ENCODE peak calls at places on chromosomes 4 and X, in five cellular contexts. E is WTC11, T is body of pancreas, L is NB4, Q is heart right ventricle. B is an unnamed sample.

GRCh38 chrX:46375831-46376230 is 169.4 kb downstream of the ZNF674 start:
- DNase-seq in E (no peak), T (no peak), L (no peak), Q (no peak), B (no peak)

GRCh38 chr4:155066871-155067270 is 141.6 kb upstream of the NPY2R start:
- DNase-seq in E (no peak), T (no peak), L (no peak), Q (no peak), B (no peak)

GRCh38 chr4:99720206-99720605 is 62.6 kb upstream of the C4orf54 start:
- DNase-seq in E (no peak), T (no peak), L (no peak), Q (no peak), B (no peak)

GRCh38 chr4:40185830-40186664 is 10.8 kb upstream of the RHOH start:
- DNase-seq in E (no peak), T (no peak), L (peak), Q (no peak), B (peak)

GRCh38 chrX:63735882-63736281 is 49.1 kb downstream of the ARHGEF9 start:
- DNase-seq in E (no peak), T (no peak), L (peak), Q (peak), B (no peak)

GRCh38 chrX:2321411-2321810 is 179.4 kb downstream of the DHRSX start:
- DNase-seq in E (no peak), T (no peak), L (no peak), Q (no peak), B (no peak)

GRCh38 chr4:111136438-111136837 is 513.6 kb upstream of the PITX2 start:
- DNase-seq in E (no peak), T (no peak), L (peak), Q (no peak), B (peak)

GRCh38 chr4:95386410-95386809 is 162.4 kb downstream of the UNC5C start:
- DNase-seq in E (no peak), T (no peak), L (no peak), Q (no peak), B (no peak)

DNA sequence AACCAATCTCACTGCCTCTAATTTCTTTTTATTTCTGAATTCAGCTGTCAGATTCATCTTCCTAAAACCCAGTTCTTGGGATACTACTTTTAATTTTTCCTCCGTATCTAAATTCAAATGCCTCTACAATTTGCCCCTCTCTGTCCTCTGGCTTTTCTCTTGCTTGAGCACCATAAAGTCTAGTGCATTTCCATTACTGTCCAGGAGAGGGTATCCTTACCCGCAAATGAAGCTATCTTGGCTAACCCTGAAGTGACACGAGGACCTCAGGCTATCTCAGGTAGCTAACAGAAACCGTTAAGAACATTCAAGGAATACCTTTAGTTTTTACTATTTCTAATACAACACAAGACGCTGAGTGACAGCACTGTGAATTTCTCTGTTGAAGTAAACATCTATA is 49.4 kb upstream of the PRR32 start:
- DNase-seq in E (no peak), T (no peak), L (peak), Q (no peak), B (no peak)
- TF ChIP-seq CTCF in E (no peak), T (peak), L (peak), Q (peak), B (peak)

DNA sequence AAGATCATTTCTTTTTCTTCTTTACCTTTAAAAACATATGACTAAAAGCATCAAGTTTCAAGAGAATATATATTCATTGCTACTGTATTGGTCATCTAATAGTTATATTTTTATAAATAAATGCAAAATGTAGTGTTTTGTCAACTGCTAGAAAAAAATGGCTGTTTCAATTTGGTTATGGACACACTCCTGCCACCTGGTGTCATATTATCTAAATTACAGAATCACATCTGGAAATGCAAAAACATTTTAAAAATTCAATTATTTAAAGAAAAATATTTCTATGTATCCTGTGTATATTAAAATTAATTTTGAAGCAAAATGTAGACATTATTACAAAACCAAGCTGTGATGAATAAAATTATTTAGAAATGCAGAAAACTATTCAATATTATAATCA is 329.4 kb upstream of the PCDH18 start:
- DNase-seq in E (no peak), T (no peak), L (peak), Q (no peak), B (peak)
- TF ChIP-seq CTCF in E (no peak), T (peak), L (no peak), Q (peak), B (peak)

GRCh38 chrX:11537141-11537540 is 128.6 kb downstream of the ARHGAP6 start:
- DNase-seq in E (no peak), T (no peak), L (no peak), Q (no peak), B (no peak)
- TF ChIP-seq CTCF in E (no peak), T (no peak), L (no peak), Q (no peak), B (no peak)

GRCh38 chr4:113278324-113278934 is 229.0 kb downstream of the ANK2 start:
- DNase-seq in E (peak), T (peak), L (peak), Q (peak), B (peak)
- TF ChIP-seq CTCF in E (peak), T (peak), L (peak), Q (peak), B (peak)

DNA sequence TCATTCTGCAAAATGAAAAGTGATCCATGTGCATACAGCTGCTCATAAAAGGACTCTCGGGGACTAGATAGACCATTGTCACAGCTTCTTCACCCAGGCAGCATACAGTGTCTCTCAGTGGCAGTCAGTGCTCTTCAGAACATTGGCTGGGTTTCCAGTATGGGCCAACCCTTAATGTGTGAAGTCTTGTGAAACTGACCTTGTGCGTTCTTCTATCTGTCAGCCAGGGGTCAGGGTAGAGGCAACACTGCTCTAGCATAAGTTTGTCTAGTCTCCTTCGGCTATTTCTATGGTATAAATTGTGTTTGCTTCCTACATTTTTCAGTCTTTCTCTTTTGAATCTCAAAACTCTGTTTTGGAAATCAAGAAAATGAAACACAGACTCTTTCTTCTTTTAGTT is 37.0 kb upstream of the SMIM31 start:
- DNase-seq in E (peak), T (no peak), L (peak), Q (no peak), B (no peak)
- TF ChIP-seq CTCF in E (peak), T (no peak), L (peak), Q (no peak), B (no peak)

B was measured in HFFc6.